ENCODE peak calls at places on chromosomes 4 and X, in seven cellular contexts. U, W, N, X, H, C and T are unnamed samples.

GRCh38 chr4:183846951-183847350 is 58.2 kb upstream of the STOX2 start:
- DNase-seq in H (no peak), W (no peak), N (no peak), X (no peak), U (no peak), C (no peak), T (no peak)

GRCh38 chr4:141896687-141897086 is 260.3 kb downstream of the IL15 start:
- DNase-seq in C (peak), N (no peak), H (no peak), U (no peak), W (no peak), X (no peak), T (no peak)

GRCh38 chr4:87913871-87914270 is 61.6 kb upstream of the SPP1 start:
- DNase-seq in N (peak), X (no peak), U (no peak), H (no peak), W (no peak), C (no peak), T (no peak)

GRCh38 chr4:176744091-176744490 is 48.6 kb downstream of the VEGFC start:
- DNase-seq in X (no peak), W (no peak), N (peak), U (no peak), H (no peak), C (no peak), T (no peak)

GRCh38 chr4:183321079-183321478 is 1.0 kb upstream of the CLDN22 start:
- DNase-seq in X (no peak), W (no peak), U (no peak), H (no peak), N (no peak), C (no peak), T (no peak)

GRCh38 chr4:76806757-76807156 is 91.2 kb downstream of the SOWAHB start:
- DNase-seq in W (no peak), U (no peak), C (peak), H (no peak), N (no peak), X (no peak), T (no peak)

GRCh38 chrX:153910446-153910845 is 6.0 kb downstream of the AVPR2 start:
- DNase-seq in W (no peak), N (no peak), U (no peak), C (no peak), H (no peak), X (no peak), T (no peak)

GRCh38 chr4:125891597-125892258 is 577.0 kb downstream of the FAT4 start:
- DNase-seq in X (no peak), C (no peak), H (no peak), N (peak), U (peak), W (no peak), T (no peak)

GRCh38 chr4:104591505-104591904 is 96.8 kb upstream of the CXXC4 start:
- DNase-seq in H (no peak), X (no peak), W (no peak), N (no peak), C (no peak), U (peak), T (no peak)

GRCh38 chr4:20185103-20185502 is 66.6 kb upstream of the SLIT2 start:
- DNase-seq in W (no peak), C (no peak), X (no peak), H (no peak), U (no peak), N (no peak), T (no peak)

GRCh38 chr4:164154416-164154815 is 599.5 kb upstream of the SMIM31 start:
- DNase-seq in N (no peak), W (no peak), X (no peak), H (no peak), C (no peak), U (no peak), T (peak)

GRCh38 chr4:8502836-8503585 is 62.4 kb downstream of the TRMT44 start:
- DNase-seq in C (no peak), W (no peak), X (no peak), U (peak), H (no peak), N (no peak), T (no peak)

GRCh38 chrX:133369065-133369464 is 46.2 kb downstream of the GPC4 start:
- DNase-seq in C (no peak), H (no peak), U (no peak), N (no peak), X (no peak), W (no peak), T (no peak)

GRCh38 chr4:156771171-156771837 is 200.3 kb downstream of the PDGFC start:
- DNase-seq in X (no peak), N (peak), H (no peak), C (peak), W (no peak), U (peak), T (peak)

GRCh38 chr4:5357863-5358262 is 306.6 kb downstream of the STK32B start:
- DNase-seq in H (no peak), X (no peak), C (no peak), U (no peak), N (no peak), W (no peak), T (no peak)

GRCh38 chr4:82431026-82431745 is 796 bp downstream of the ENOPH1 start:
- DNase-seq in W (peak), N (peak), H (peak), X (peak), C (no peak), U (peak), T (peak)

GRCh38 chr4:106080376-106080775 is 185.1 kb downstream of the NPNT start:
- DNase-seq in W (no peak), H (no peak), X (no peak), C (peak), U (peak), N (no peak), T (no peak)

GRCh38 chr4:80202190-80202711 is 4.9 kb downstream of the PRDM8 start:
- DNase-seq in H (peak), X (peak), W (peak), C (peak), N (peak), U (peak), T (peak)

GRCh38 chr4:6393544-6394475 is 78.6 kb downstream of the PPP2R2C start:
- DNase-seq in H (no peak), X (no peak), W (no peak), N (no peak), U (no peak), C (no peak), T (no peak)

GRCh38 chrX:120477453-120477852 is 8.4 kb upstream of the LAMP2 start:
- DNase-seq in U (no peak), X (no peak), N (peak), C (no peak), W (no peak), H (no peak), T (no peak)

GRCh38 chr4:156505341-156505955 is 466.2 kb downstream of the PDGFC start:
- DNase-seq in N (peak), X (no peak), U (peak), W (peak), C (no peak), H (no peak), T (peak)

GRCh38 chrX:33906971-33907370 is 225.1 kb downstream of the FAM47A start:
- DNase-seq in W (no peak), X (no peak), U (no peak), N (no peak), H (no peak), C (no peak), T (no peak)

GRCh38 chrX:153930011-153930910 is 4.2 kb upstream of the ARHGAP4 start:
- DNase-seq in W (no peak), C (no peak), X (peak), H (no peak), U (no peak), N (no peak), T (no peak)

GRCh38 chr4:187321741-187322140 is 598.1 kb upstream of the FAT1 start:
- DNase-seq in W (no peak), N (peak), U (no peak), X (no peak), C (no peak), H (no peak), T (no peak)

GRCh38 chrX:25029288-25029687 is 13.5 kb upstream of the ARX start:
- DNase-seq in U (no peak), H (no peak), C (no peak), X (no peak), W (no peak), N (no peak), T (no peak)

GRCh38 chrX:25039036-25039435 is 23.3 kb upstream of the ARX start:
- DNase-seq in H (no peak), N (no peak), W (no peak), X (no peak), C (no peak), U (no peak), T (no peak)

GRCh38 chrX:25034889-25035288 is 19.1 kb upstream of the ARX start:
- DNase-seq in X (no peak), N (no peak), U (peak), C (no peak), H (no peak), W (no peak), T (no peak)
- TF ChIP-seq CTCF in X (no peak), N (peak), U (peak), C (no peak), H (no peak), W (no peak), T (peak)

GRCh38 chrX:83658731-83659130 is 150.6 kb downstream of the POU3F4 start:
- DNase-seq in H (peak), C (no peak), X (no peak), N (no peak), W (peak), U (no peak), T (no peak)
- H3K4me3 ChIP-seq in H (no peak), C (no peak), X (no peak), N (no peak), W (no peak), U (no peak), T (no peak)

DNA sequence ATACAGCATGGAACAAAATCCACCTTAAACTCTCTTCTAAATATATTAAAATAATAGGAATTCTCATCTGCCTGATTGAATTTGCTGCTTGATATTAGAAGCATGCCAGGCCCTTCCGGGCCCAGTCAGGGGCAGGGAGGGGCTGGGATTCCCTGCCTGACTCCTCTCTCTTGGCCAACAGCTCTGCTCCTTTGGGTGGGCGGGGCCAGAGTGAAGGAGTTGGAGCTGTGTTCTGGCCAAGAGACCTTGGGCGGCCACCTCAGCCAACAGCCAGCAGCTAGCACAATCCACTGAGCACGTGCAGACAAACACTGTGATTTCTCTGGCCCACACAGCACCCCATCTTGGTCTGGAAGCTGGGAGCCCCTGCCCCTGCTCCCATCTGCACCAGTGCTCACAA is 140.3 kb downstream of the PJA1 start:
- DNase-seq in N (peak), X (peak), U (peak), W (no peak), H (no peak), C (peak), T (no peak)
- TF ChIP-seq CTCF in N (no peak), X (no peak), U (no peak), W (no peak), H (no peak), C (no peak), T (no peak)

GRCh38 chr4:154416183-154416543 is 75.4 kb downstream of the DCHS2 start:
- DNase-seq in N (peak), H (peak), C (no peak), X (no peak), W (no peak), U (peak), T (peak)

GRCh38 chr4:154415313-154415712 is 76.3 kb downstream of the DCHS2 start:
- DNase-seq in W (no peak), C (no peak), N (no peak), X (no peak), U (no peak), H (no peak), T (no peak)

GRCh38 chr4:154421618-154422017 is 70.0 kb downstream of the DCHS2 start:
- DNase-seq in C (no peak), W (no peak), U (no peak), N (no peak), X (no peak), H (peak), T (peak)

GRCh38 chr4:154414796-154415195 is 76.8 kb downstream of the DCHS2 start:
- DNase-seq in X (no peak), C (no peak), W (no peak), N (no peak), U (no peak), H (no peak), T (no peak)

DNA sequence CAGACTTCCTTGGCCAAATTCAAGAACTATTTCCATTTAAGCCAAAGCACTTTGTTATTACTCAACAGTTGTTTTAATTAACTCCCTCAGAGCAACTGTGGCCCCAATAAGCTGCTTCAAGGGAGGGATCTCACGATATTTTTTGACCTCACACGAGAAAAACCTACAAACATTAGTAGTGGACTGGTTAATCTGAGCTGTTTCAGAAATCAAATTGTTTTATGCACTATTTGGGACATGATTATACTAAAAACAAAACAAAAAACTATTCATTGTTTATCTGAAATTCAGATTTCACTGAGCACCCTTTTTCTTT is 74.3 kb downstream of the DCHS2 start:
- DNase-seq in N (no peak), H (no peak), X (no peak), C (no peak), W (no peak), U (no peak), T (no peak)
- H3K4me3 ChIP-seq in N (peak), H (peak), X (no peak), C (no peak), W (no peak), U (peak), T (peak)

GRCh38 chrX:70422886-70423336 is at the start of gene GDPD2:
- DNase-seq in W (peak), C (peak), X (no peak), U (peak), N (peak), H (no peak), T (no peak)
- TF ChIP-seq CTCF in W (no peak), C (peak), X (no peak), U (no peak), N (no peak), H (no peak), T (no peak)

DNA sequence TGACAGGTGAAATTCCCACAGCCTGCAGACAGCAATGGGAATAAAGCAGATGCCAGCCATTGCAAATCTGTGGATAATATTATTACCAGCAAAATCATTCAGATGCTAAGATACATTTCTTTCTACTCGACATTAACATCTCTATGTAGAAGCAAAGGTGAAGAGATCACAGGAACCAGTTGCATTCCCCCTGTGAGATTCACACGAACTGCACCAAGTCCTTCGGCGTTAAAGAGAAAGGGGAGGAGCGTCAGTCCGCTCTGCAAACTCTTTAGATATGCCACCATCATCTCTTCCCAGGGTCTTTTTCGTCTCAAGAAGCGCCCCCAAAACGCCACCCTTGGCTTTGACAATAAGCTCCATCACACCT is 1.9 kb downstream of the NEUROG2 start:
- DNase-seq in N (no peak), U (no peak), W (no peak), H (no peak), C (no peak), X (no peak), T (peak)
- H3K4me3 ChIP-seq in N (no peak), U (no peak), W (no peak), H (peak), C (no peak), X (no peak), T (peak)

GRCh38 chr4:10084651-10085320 is 31.8 kb downstream of the WDR1 start:
- DNase-seq in U (no peak), N (no peak), W (no peak), H (no peak), C (no peak), X (peak), T (no peak)
- TF ChIP-seq CTCF in U (no peak), N (no peak), W (no peak), H (no peak), C (no peak), X (no peak), T (no peak)

GRCh38 chr4:89682808-89683207 is 154.2 kb downstream of the SNCA start:
- DNase-seq in W (no peak), U (no peak), H (no peak), N (no peak), X (no peak), C (no peak), T (no peak)

GRCh38 chr4:89685277-89685676 is 151.7 kb downstream of the SNCA start:
- DNase-seq in X (no peak), W (no peak), H (no peak), C (no peak), N (no peak), U (no peak), T (no peak)

GRCh38 chr4:89681219-89681618 is 155.7 kb downstream of the SNCA start:
- DNase-seq in C (peak), W (no peak), U (no peak), H (no peak), N (no peak), X (peak), T (no peak)

GRCh38 chr4:89684536-89684935 is 152.4 kb downstream of the SNCA start:
- DNase-seq in W (no peak), N (no peak), U (peak), C (peak), X (no peak), H (no peak), T (no peak)

GRCh38 chr4:89681671-89682070 is 155.3 kb downstream of the SNCA start:
- DNase-seq in U (no peak), C (no peak), W (no peak), X (no peak), N (no peak), H (no peak), T (no peak)
- H3K4me3 ChIP-seq in U (no peak), C (peak), W (no peak), X (no peak), N (no peak), H (no peak), T (no peak)